ENCODE peak calls at places on chromosomes 11 and 22, in five cellular contexts. D, Y, R, A and F are unnamed samples.

GRCh38 chr22:24444729-24445466 is 17.5 kb downstream of the ADORA2A start:
- DNase-seq in Y (peak), A (no peak), R (no peak), D (no peak), F (no peak)

GRCh38 chr11:78289547-78290292 is 101.0 kb downstream of the USP35 start:
- DNase-seq in A (no peak), Y (no peak), D (no peak), R (no peak), F (no peak)

GRCh38 chr11:29333993-29334780 is 682.6 kb downstream of the KCNA4 start:
- DNase-seq in A (no peak), R (no peak), Y (no peak), D (peak), F (peak)

GRCh38 chr11:122843281-122844150 is 5.2 kb downstream of the CRTAM start:
- DNase-seq in Y (no peak), D (no peak), A (no peak), R (no peak), F (no peak)

GRCh38 chr22:26322179-26322905 is 106.7 kb upstream of the ASPHD2 start:
- DNase-seq in A (peak), Y (no peak), R (no peak), D (no peak), F (no peak)

GRCh38 chr11:7115775-7116174 is 27.0 kb downstream of the RBMXL2 start:
- DNase-seq in D (no peak), R (no peak), Y (no peak), A (no peak), F (no peak)

GRCh38 chr11:108693852-108694251 is 29.0 kb downstream of the DDX10 start:
- DNase-seq in Y (no peak), A (no peak), R (no peak), D (no peak), F (no peak)

GRCh38 chr11:84686726-84687125 is 940.4 kb downstream of the DLG2 start:
- DNase-seq in A (no peak), Y (no peak), D (no peak), R (no peak), F (no peak)

GRCh38 chr11:11246166-11246565 is 106.9 kb downstream of the CSNK2A3 start:
- DNase-seq in A (no peak), D (no peak), Y (no peak), R (no peak), F (no peak)

GRCh38 chr22:23503736-23504440 is 76.2 kb downstream of the IGLL1 start:
- DNase-seq in Y (peak), D (no peak), A (no peak), R (peak), F (no peak)

GRCh38 chr11:90556612-90557011 is 333.8 kb upstream of the CHORDC1 start:
- DNase-seq in A (no peak), R (no peak), D (no peak), Y (no peak), F (no peak)

GRCh38 chr11:29243616-29244015 is 773.2 kb downstream of the KCNA4 start:
- DNase-seq in D (no peak), Y (no peak), A (no peak), R (no peak), F (no peak)

GRCh38 chr11:10414659-10415058 is 40.4 kb upstream of the AMPD3 start:
- DNase-seq in Y (peak), A (no peak), D (no peak), R (no peak), F (peak)

GRCh38 chr22:37176464-37177061 is 11.5 kb downstream of the C1QTNF6 start:
- DNase-seq in R (peak), A (no peak), D (no peak), Y (peak), F (peak)

GRCh38 chr11:101618691-101619090 is 34.9 kb upstream of the TRPC6 start:
- DNase-seq in A (no peak), D (peak), R (no peak), Y (no peak), F (no peak)

GRCh38 chr11:34332524-34332923 is 25.3 kb downstream of the ABTB2 start:
- DNase-seq in R (no peak), A (no peak), D (no peak), Y (no peak), F (no peak)

GRCh38 chr11:19953909-19954308 is 206.4 kb downstream of the DBX1 start:
- DNase-seq in D (peak), Y (no peak), A (peak), R (no peak), F (no peak)

GRCh38 chr22:20551805-20552449 is 44.5 kb downstream of the MED15 start:
- DNase-seq in D (no peak), R (peak), A (no peak), Y (peak), F (no peak)

GRCh38 chr11:83863272-83863671 is 577.1 kb upstream of the CCDC90B start:
- DNase-seq in A (no peak), Y (no peak), R (no peak), D (no peak), F (no peak)

GRCh38 chr11:57460017-57460755 is at the start of gene RTN4RL2:
- DNase-seq in Y (peak), D (peak), A (peak), R (no peak), F (peak)

GRCh38 chr11:115215694-115216615 is 288.3 kb downstream of the CADM1 start:
- DNase-seq in Y (no peak), R (no peak), D (peak), A (no peak), F (peak)

GRCh38 chr11:50073113-50074105 is 40.7 kb downstream of the OR4C45 start:
- DNase-seq in D (no peak), R (no peak), Y (no peak), A (no peak), F (no peak)

GRCh38 chr11:121544956-121545355 is 92.2 kb upstream of the SORL1-AS1 start:
- DNase-seq in R (no peak), A (no peak), Y (no peak), D (no peak), F (no peak)

GRCh38 chr11:100863080-100863581 is 176.0 kb downstream of the ARHGAP42 start:
- DNase-seq in Y (no peak), D (peak), A (no peak), R (no peak), F (peak)

GRCh38 chr22:16838073-16838472 is 12.9 kb upstream of the XKR3 start:
- DNase-seq in A (no peak), R (no peak), D (no peak), Y (no peak), F (no peak)

GRCh38 chr11:111745719-111746504 is 20.3 kb downstream of the PPP2R1B start:
- DNase-seq in D (no peak), R (no peak), Y (no peak), A (no peak), F (no peak)

GRCh38 chr11:129324533-129325175 is 51.0 kb upstream of the BARX2 start:
- DNase-seq in R (no peak), A (no peak), D (peak), Y (no peak), F (no peak)

GRCh38 chr11:122700676-122701075 is 45.2 kb downstream of the UBASH3B start:
- DNase-seq in D (no peak), R (no peak), Y (no peak), A (no peak), F (no peak)

GRCh38 chr22:42805016-42805997 is 51.8 kb downstream of the ARFGAP3 start:
- DNase-seq in D (peak), Y (no peak), R (peak), A (no peak), F (no peak)

GRCh38 chr11:66912361-66912760 is 45.8 kb downstream of the PC start:
- DNase-seq in A (no peak), D (no peak), R (no peak), Y (no peak), F (no peak)

GRCh38 chr11:121318848-121319834 is 26.6 kb downstream of the SC5D start:
- DNase-seq in D (peak), A (no peak), Y (no peak), R (no peak), F (peak)

GRCh38 chr11:126345759-126346585 is 9.5 kb upstream of the ST3GAL4 start:
- DNase-seq in A (no peak), Y (peak), D (no peak), R (peak), F (peak)

GRCh38 chr11:61498767-61499341 is 9.7 kb upstream of the LRRC10B start:
- DNase-seq in D (no peak), R (no peak), Y (no peak), A (no peak), F (no peak)
- TF ChIP-seq POLR2A in D (no peak), R (no peak), Y (no peak), A (no peak), F (no peak)

GRCh38 chr11:95089620-95090542 is at the start of gene ENDOD1:
- DNase-seq in D (peak), Y (peak), R (peak), A (peak), F (peak)
- TF ChIP-seq POLR2A in D (peak), Y (no peak), R (peak), A (peak), F (peak)

GRCh38 chr11:70270877-70271634 is 566 bp downstream of the PPFIA1 start:
- DNase-seq in R (no peak), Y (peak), D (no peak), A (no peak), F (peak)

GRCh38 chr11:70271635-70271953 is 1.1 kb downstream of the PPFIA1 start:
- DNase-seq in R (no peak), A (no peak), D (no peak), Y (no peak), F (no peak)

GRCh38 chr11:70268526-70268925 is 2.0 kb upstream of the PPFIA1 start:
- DNase-seq in D (no peak), R (no peak), A (no peak), Y (no peak), F (no peak)

GRCh38 chr11:70272009-70272408 is 1.5 kb downstream of the PPFIA1 start:
- DNase-seq in A (no peak), D (no peak), R (no peak), Y (no peak), F (no peak)

DNA sequence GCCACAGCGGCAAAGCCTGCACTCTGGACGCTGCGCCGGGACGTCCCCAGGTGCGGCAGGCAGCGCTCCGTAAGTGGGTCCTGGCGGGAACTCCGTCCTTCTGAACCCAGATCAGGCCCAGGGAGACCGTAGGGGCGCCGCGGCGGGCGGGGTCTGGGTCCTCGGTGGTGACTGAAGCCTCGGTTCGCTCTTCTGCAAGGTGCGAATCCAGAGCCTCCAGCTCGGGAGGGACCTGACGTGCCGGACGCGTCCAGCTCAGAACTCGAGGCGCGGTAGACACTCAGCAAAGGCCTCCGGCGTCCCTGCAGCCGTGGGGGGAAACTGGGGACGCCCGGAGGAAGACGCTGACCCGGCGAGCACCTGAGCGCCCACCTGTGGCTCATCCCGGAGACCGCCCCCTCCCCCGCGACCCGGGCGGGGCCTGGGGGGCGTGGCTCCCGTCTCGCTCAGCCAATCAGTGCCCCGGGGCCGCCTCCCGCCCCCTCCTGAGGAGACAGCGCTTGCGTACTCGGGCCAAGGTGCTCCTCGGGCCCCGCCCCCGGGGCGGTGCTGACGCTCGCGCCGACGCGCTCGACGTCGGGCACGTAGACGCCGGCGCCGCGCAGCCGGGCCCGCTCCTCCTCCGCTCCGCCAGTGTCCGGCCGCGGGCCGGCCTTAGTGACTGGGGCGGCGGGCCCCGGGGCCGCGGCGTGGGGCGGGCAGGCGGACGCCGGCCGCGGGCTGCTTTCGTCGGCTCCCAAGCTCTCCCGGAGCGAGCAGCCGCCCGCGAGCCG is at the start of gene PPFIA1:
- DNase-seq in D (peak), Y (peak), A (peak), R (peak), F (peak)
- TF ChIP-seq POLR2A in D (peak), Y (peak), A (peak), R (peak), F (peak)

GRCh38 chr22:44752285-44753188 is at the start of gene ARHGAP8:
- DNase-seq in Y (no peak), A (no peak), D (no peak), R (no peak), F (no peak)
- TF ChIP-seq POLR2A in Y (no peak), A (no peak), D (no peak), R (no peak), F (no peak)

DNA sequence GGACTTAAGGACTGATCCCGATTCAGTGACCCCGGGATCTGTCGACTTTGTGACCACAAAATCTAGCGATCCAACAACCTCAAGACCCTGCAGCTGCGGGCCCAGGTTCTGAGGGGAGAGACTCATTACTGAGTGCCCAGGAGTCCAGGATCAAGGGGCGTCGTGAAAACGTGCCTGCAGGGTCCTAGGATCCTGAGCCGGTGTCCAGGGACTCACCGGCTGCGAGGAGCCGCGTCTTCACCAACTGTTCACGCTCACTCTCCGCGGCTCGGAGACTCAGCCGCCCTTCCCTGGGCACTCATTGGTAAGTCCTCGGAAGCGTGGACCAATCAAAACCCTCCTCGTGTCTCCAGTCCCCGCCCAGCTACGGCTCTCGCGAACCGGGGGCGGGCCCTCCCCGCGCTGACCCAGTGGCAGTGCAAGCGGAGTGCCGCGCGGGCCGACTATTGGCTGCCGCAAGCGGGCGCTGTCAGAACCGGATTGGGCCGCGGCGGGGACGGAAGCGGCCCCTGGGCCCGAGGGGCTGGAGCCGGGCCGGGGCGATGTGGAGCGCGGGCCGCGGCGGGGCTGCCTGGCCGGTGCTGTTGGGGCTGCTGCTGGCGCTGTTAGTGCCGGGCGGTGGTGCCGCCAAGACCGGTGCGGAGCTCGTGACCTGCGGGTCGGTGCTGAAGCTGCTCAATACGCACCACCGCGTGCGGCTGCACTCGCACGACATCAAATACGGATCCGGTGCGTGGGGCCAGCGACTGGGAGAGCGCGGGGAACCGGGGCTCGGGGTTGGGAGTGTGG is at the start of gene SDF2L1:
- DNase-seq in Y (peak), R (peak), A (peak), D (peak), F (peak)
- TF ChIP-seq POLR2A in Y (no peak), R (peak), A (peak), D (peak), F (peak)